ENCODE peak calls at places on chromosomes 4 and X, in seven cellular contexts. F is sigmoid colon, V is cardiac muscle cell, K is fibroblast of lung, Q is Caco-2, G is body of pancreas, L is mammary epithelial cell. J is an unnamed sample. For H3K4me1 and H3K36me3, the result is how much of the 10 kb centered on the place peaks cover.

GRCh38 chrX:18542897-18543296 is 117.5 kb downstream of the CDKL5 start:
- DNase-seq in K (no peak), F (no peak), L (no peak), Q (no peak), V (no peak), G (no peak), J (no peak)

GRCh38 chr4:108889696-108890475 is 127.0 kb upstream of the ETNPPL start:
- DNase-seq in L (no peak), Q (no peak), F (no peak), G (no peak), K (peak), V (no peak), J (no peak)

GRCh38 chrX:5733483-5733882 is 495.2 kb downstream of the NLGN4X start:
- DNase-seq in Q (no peak), G (no peak), F (no peak), L (peak), K (peak), V (no peak), J (no peak)

GRCh38 chr4:136841526-136841925 is 690.8 kb downstream of the PCDH18 start:
- DNase-seq in V (no peak), G (no peak), F (no peak), Q (no peak), L (no peak), K (no peak), J (no peak)

GRCh38 chr4:182062936-182063335 is 180.3 kb upstream of the TENM3 start:
- DNase-seq in F (no peak), V (peak), G (no peak), L (peak), K (peak), Q (no peak), J (no peak)

GRCh38 chr4:1164040-1164439 is 8.3 kb downstream of the SPON2 start:
- DNase-seq in G (no peak), L (no peak), Q (no peak), K (no peak), V (no peak), F (no peak), J (no peak)

GRCh38 chr4:177448850-177449249 is 6.6 kb upstream of the AGA start:
- DNase-seq in V (peak), L (peak), K (peak), F (no peak), G (no peak), Q (no peak), J (no peak)

GRCh38 chrX:151896734-151897474 is 15.8 kb upstream of the MAGEA4 start:
- DNase-seq in K (peak), F (no peak), L (no peak), V (peak), Q (no peak), G (no peak), J (no peak)

GRCh38 chr4:153547520-153547919 is 81.4 kb downstream of the TMEM131L start:
- DNase-seq in F (no peak), V (no peak), L (no peak), Q (no peak), K (no peak), G (no peak), J (no peak)

DNA sequence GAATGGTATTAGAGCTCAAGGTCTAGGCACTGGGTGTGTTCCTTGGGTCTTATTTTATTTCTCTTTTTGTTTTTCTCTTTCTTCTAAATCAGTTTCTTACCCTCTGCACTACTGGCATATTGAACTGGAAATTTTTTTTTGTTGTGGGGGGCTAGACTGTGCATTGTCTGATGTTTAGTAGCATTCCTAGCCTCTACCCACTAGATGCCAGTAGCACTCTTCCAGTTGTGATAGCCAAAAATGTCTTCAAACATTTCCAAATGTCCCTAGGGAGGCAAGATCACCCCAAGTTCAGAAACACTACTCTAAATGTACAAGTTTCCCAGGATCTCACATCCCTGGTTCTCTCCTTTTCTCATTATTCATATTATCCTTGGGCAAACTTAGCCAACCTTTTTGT is 69.8 kb upstream of the AMOT start:
- DNase-seq in L (no peak), V (no peak), G (no peak), K (no peak), Q (no peak), F (no peak), J (no peak)
- TF ChIP-seq CTCF in L (no peak), V (no peak), G (no peak), K (no peak), Q (no peak), F (no peak), J (no peak)

DNA sequence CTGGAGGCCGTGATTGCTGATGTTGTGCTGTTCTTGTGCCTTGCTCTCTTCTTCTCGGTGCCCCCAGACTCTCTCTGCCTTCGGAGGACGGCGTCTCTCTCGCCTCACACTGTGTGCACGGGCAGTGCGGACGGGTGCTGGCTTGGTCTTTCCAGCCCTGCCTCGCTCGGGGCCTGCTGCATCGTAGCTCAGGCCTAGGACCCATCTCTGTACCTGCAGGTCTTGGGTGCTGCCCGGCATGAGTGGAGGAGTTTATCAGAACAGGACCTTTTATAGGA is 18.2 kb downstream of the RGS12 start:
- DNase-seq in Q (no peak), K (no peak), F (no peak), L (no peak), G (no peak), V (no peak), J (peak)
- H3K4me1 ChIP-seq in Q (under half), K (under half), F (under half), L (under half), G (under half), V (under half), J (under half)

DNA sequence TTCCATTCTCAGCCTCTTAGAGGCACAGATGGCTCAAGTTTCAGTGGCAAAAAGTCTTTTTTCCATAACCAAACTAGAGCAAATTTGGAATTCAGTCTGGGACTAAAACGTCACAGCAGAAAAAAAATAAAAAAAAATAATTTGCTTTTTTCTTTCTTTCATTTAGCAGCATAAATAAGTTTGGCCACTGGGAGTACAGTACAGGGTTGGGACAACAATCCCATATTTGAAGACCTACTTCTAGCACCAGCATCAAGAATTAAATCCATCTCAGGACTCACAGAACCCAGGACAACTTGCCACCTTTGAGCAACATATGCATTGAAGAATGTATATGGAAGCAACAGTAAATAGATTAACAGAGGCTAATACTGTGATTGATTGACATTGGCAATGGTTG is 214.0 kb downstream of the FBXW7 start:
- DNase-seq in K (no peak), L (no peak), F (no peak), G (no peak), Q (no peak), V (no peak), J (no peak)
- H3K36me3 ChIP-seq in K (under half), L (under half), F (under half), G (under half), Q (under half), V (under half), J (under half)

GRCh38 chr4:48290146-48290772 is 20.6 kb upstream of the TEC start:
- DNase-seq in G (peak), L (peak), Q (no peak), K (no peak), V (peak), F (no peak), J (no peak)
- TF ChIP-seq CTCF in G (peak), L (peak), Q (peak), K (peak), V (peak), F (no peak), J (peak)

GRCh38 chrX:40853816-40854123 is 118.4 kb upstream of the MED14 start:
- DNase-seq in G (no peak), Q (no peak), K (no peak), V (no peak), L (no peak), F (no peak), J (no peak)
- H3K4me1 ChIP-seq in G (under half), Q (under half), K (under half), V (under half), L (under half), F (under half), J (under half)

GRCh38 chrX:1427756-1428155 is 25.0 kb downstream of the ASMTL start:
- DNase-seq in F (peak), V (no peak), G (no peak), L (no peak), K (no peak), Q (no peak), J (no peak)

GRCh38 chrX:1423215-1423614 is 29.5 kb downstream of the ASMTL start:
- DNase-seq in V (no peak), F (peak), K (no peak), L (no peak), G (no peak), Q (no peak), J (no peak)

GRCh38 chrX:1422135-1422465 is 30.2 kb upstream of the SLC25A6 start:
- DNase-seq in G (no peak), K (no peak), V (no peak), F (peak), Q (no peak), L (no peak), J (no peak)

GRCh38 chrX:1424452-1424851 is 28.3 kb downstream of the ASMTL start:
- DNase-seq in V (no peak), K (no peak), G (no peak), Q (no peak), L (no peak), F (peak), J (no peak)

DNA sequence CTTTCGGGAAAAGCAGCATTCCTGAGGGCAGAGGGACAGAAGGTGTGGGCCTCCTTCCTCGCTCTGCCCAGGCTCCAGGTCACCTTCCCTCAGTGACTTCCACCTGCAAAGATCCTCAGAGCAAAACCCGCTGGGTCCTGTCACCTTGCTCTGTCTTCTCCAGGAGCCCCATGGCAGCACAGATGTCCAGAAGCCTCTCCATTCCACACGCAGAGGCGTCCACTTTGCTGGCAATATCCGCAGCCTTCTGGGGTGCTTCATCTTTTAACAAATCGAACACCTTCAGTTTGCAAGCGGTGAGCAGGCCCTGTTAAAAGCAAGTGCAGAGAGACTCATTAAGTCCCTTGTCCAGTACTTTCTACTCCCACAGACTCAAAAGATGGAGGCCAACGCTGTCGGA is 27.3 kb downstream of the ASMTL start:
- DNase-seq in Q (no peak), L (no peak), G (no peak), V (no peak), K (no peak), F (peak), J (no peak)
- H3K36me3 ChIP-seq in Q (under half), L (under half), G (under half), V (under half), K (under half), F (half or more), J (under half)

GRCh38 chrX:54483946-54484345 is 12.1 kb downstream of the FGD1 start:
- DNase-seq in V (no peak), F (no peak), K (no peak), L (no peak), G (no peak), Q (no peak), J (no peak)

GRCh38 chrX:54482839-54483593 is 13.0 kb downstream of the FGD1 start:
- DNase-seq in G (no peak), L (no peak), F (no peak), V (no peak), Q (no peak), K (no peak), J (no peak)

GRCh38 chrX:54479471-54480122 is 16.4 kb downstream of the FGD1 start:
- DNase-seq in Q (no peak), L (no peak), F (no peak), V (peak), G (no peak), K (no peak), J (no peak)

GRCh38 chrX:54484666-54485065 is 11.4 kb downstream of the FGD1 start:
- DNase-seq in F (no peak), K (no peak), L (no peak), G (no peak), V (no peak), Q (no peak), J (no peak)

GRCh38 chrX:54481751-54482150 is 14.3 kb downstream of the FGD1 start:
- DNase-seq in Q (no peak), F (no peak), V (no peak), K (no peak), L (no peak), G (no peak), J (no peak)
- TF ChIP-seq CTCF in Q (no peak), F (no peak), V (peak), K (no peak), L (no peak), G (no peak), J (no peak)

J was measured in right atrium auricular region.